ENCODE peak calls at places on chromosomes 3 and 15, in four cellular contexts. R, C, G and Q are unnamed samples.
A peak's percentile ranks its signal among the peaks of the same experiment; 100 is the strongest.

GRCh38 chr3:169812844-169813677 is at the start of the genes LRRC34 and LRRIQ4:
- DNase-seq in R (peak; percentile 85), C (peak; percentile 78), G (peak; percentile 59), Q (peak; percentile 83)

GRCh38 chr15:60384526-60385127 is 13.2 kb downstream of the ANXA2 start:
- DNase-seq in R (no peak), C (no peak), G (no peak), Q (no peak)

GRCh38 chr3:8069981-8070380 is 431.6 kb upstream of the LMCD1 start:
- DNase-seq in R (no peak), C (no peak), G (no peak), Q (no peak)

GRCh38 chr15:41971893-41972340 is 440 bp downstream of the EHD4 start:
- DNase-seq in R (peak; percentile 37), C (peak; percentile 69), G (no peak), Q (no peak)

GRCh38 chr15:92808611-92809063 is 91.5 kb upstream of the CHD2 start:
- DNase-seq in R (peak; percentile 57), C (peak; percentile 74), G (peak; percentile 64), Q (no peak)

GRCh38 chr3:160941885-160942494 is 163.2 kb downstream of the B3GALNT1 start:
- DNase-seq in R (peak; percentile 61), C (peak; percentile 41), G (peak; percentile 74), Q (peak; percentile 39)

GRCh38 chr15:98735895-98736617 is 87.7 kb downstream of the IGF1R start:
- DNase-seq in R (no peak), C (no peak), G (no peak), Q (no peak)

GRCh38 chr3:56711344-56711743 is 28.3 kb upstream of the TASOR start:
- DNase-seq in R (no peak), C (no peak), G (no peak), Q (no peak)

GRCh38 chr3:10744098-10744465 is 71.9 kb upstream of the SLC6A11 start:
- DNase-seq in R (no peak), C (no peak), G (peak; percentile 15), Q (no peak)

GRCh38 chr15:67836134-67836455 is 3.8 kb downstream of the RNU6-1 start:
- DNase-seq in R (no peak), C (no peak), G (no peak), Q (no peak)

GRCh38 chr3:39125837-39126500 is 18.5 kb downstream of the TTC21A start:
- DNase-seq in R (no peak), C (no peak), G (peak; percentile 37), Q (no peak)

GRCh38 chr15:29994284-29994683 is 88.5 kb upstream of the GOLGA8J start:
- DNase-seq in R (no peak), C (no peak), G (no peak), Q (no peak)

GRCh38 chr15:101201411-101202174 is 50.3 kb downstream of the CHSY1 start:
- DNase-seq in R (peak; percentile 80), C (no peak), G (peak; percentile 93), Q (no peak)

GRCh38 chr3:30370681-30371271 is 235.6 kb upstream of the TGFBR2 start:
- DNase-seq in R (no peak), C (no peak), G (no peak), Q (no peak)

GRCh38 chr3:190617185-190617584 is 103.3 kb downstream of the IL1RAP start:
- DNase-seq in R (peak; percentile 76), C (peak; percentile 9), G (peak; percentile 20), Q (peak; percentile 16)

GRCh38 chr3:156273068-156273709 is 152.8 kb downstream of the KCNAB1 start:
- DNase-seq in R (no peak), C (no peak), G (no peak), Q (no peak)

GRCh38 chr3:58112185-58112535 is 98.6 kb downstream of the DNASE1L3 start:
- DNase-seq in R (no peak), C (no peak), G (no peak), Q (no peak)

GRCh38 chr3:124845406-124845805 is 41.8 kb downstream of the ITGB5 start:
- DNase-seq in R (peak; percentile 31), C (no peak), G (peak; percentile 86), Q (no peak)

GRCh38 chr15:94126999-94127398 is 104.4 kb upstream of the MCTP2 start:
- DNase-seq in R (no peak), C (no peak), G (no peak), Q (no peak)

GRCh38 chr3:134677196-134677986 is 26.6 kb upstream of the KY start:
- DNase-seq in R (peak; percentile 40), C (peak; percentile 41), G (no peak), Q (no peak)

GRCh38 chr3:53493997-53494791 is at the start of gene CACNA1D:
- DNase-seq in R (peak; percentile 75), C (peak; percentile 62), G (peak; percentile 54), Q (no peak)

GRCh38 chr3:197501879-197502620 is 53.7 kb downstream of the BDH1 start:
- DNase-seq in R (peak; percentile 86), C (peak; percentile 76), G (peak; percentile 95), Q (peak; percentile 52)

GRCh38 chr3:50525987-50526386 is 22.6 kb upstream of the CACNA2D2 start:
- DNase-seq in R (peak; percentile 44), C (peak; percentile 74), G (peak; percentile 82), Q (no peak)

GRCh38 chr15:36265422-36265821 is 314.0 kb upstream of the CDIN1 start:
- DNase-seq in R (no peak), C (no peak), G (no peak), Q (no peak)

GRCh38 chr15:59157840-59158700 is 48.6 kb upstream of the LDHAL6B start:
- DNase-seq in R (no peak), C (no peak), G (no peak), Q (no peak)

GRCh38 chr15:59158701-59159034 is 48.0 kb upstream of the LDHAL6B start:
- DNase-seq in R (peak; percentile 74), C (no peak), G (no peak), Q (no peak)

GRCh38 chr15:59159210-59159609 is 47.4 kb upstream of the LDHAL6B start:
- DNase-seq in R (no peak), C (no peak), G (no peak), Q (no peak)

GRCh38 chr15:59157398-59157797 is 49.2 kb upstream of the LDHAL6B start:
- DNase-seq in R (no peak), C (no peak), G (no peak), Q (no peak)

DNA sequence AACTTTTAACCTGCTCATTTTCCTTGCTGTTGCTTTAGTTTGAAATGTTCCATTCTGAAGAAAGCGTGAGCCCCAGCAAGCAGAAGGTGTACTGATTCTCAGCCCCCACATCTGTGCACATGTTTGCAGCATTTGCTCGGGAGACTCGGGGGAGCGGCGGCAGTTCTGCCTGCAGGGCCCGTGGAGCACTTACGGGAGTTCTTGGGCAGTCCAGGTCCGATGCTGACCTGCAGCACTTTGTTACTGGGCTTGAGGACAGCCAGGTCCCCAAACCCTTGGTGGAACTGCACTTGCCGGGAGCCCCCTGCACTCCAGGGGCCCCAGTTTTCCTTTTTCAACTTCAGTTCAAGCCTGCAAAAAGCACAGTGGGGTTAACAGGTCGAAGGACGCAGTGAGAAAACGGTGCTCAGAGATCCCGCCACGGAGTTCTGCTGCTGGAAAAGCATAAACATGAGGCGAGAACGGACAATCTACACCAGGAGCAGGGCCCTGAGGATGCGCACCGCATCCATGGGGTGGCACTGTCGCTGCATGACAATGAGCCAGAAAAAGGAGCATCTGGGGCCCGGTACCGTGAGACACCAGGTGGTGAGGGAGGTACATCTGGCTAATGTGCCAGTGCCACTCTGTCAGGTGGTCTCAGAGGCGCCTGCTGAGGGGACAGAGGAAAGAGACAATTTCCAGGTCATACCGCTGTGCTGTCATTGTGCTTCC is 45.6 kb upstream of the LDHAL6B start:
- DNase-seq in R (no peak), C (no peak), G (no peak), Q (no peak)
- TF ChIP-seq CTCF in R (no peak), C (no peak), G (peak; percentile 59), Q (peak; percentile 27)

GRCh38 chr3:188929138-188929537 is 242.6 kb upstream of the TPRG1 start:
- DNase-seq in R (peak; percentile 45), C (no peak), G (peak; percentile 56), Q (no peak)
- TF ChIP-seq CTCF in R (no peak), C (no peak), G (peak; percentile 54), Q (no peak)

DNA sequence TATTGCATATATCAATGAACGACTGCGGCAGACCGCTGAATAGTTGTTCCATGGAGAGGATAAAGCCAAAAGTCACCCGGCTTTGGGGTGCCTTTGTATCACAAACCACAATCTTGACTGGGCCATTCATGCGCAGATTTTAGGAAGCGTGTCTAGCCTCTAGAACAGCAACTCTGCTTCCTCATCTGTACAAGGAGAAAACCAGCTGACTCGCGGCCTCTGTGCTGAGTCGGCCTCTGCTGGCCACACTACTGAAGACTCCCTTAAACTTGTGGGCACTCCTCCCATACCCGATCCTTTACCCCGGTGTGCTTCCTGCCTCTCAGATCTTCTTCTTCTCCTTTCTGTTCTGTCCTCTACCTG is 872 bp downstream of the DLEC1 start:
- DNase-seq in R (peak; percentile 89), C (peak; percentile 64), G (peak; percentile 57), Q (no peak)
- TF ChIP-seq CTCF in R (no peak), C (peak; percentile 38), G (peak; percentile 34), Q (peak; percentile 22)

DNA sequence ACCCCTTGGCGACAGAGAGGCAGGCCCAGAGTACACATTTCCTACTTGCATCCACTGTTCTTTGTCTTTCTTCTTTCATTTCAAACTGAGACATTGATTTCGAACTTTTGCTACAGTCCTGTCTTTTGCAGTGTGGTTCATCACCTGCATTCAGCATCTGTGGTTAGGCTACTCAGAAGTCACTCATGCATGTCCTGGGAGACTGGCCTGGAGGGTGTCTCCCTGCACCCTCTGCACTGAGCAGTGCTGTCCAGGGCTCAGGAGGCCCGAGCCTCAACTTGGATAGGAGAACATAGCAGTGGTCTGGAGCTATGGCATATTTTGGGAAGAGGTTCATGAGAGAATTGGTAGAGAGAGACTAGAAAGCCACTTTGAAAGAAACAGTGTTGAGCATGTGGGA is 240.2 kb upstream of the TPRG1 start:
- DNase-seq in R (no peak), C (no peak), G (no peak), Q (no peak)
- TF ChIP-seq CTCF in R (no peak), C (no peak), G (no peak), Q (no peak)